ENCODE peak calls at places on chromosomes 13 and 19, in four cellular contexts. One of them, this sample, is unnamed.

GRCh38 chr19:47446534-47447469 is 24.9 kb downstream of the SLC8A2 start:
- DNase-seq in trophoblast cell: no peak
- DNase-seq in H9: peak; percentile 96
- DNase-seq in IMR-90: no peak
- DNase-seq in this sample: no peak

GRCh38 chr13:43665388-43665787 is 121.4 kb downstream of the ENOX1 start:
- DNase-seq in trophoblast cell: no peak
- DNase-seq in IMR-90: no peak
- DNase-seq in H9: no peak
- DNase-seq in this sample: no peak

GRCh38 chr19:49818691-49819331 is 722 bp downstream of the MED25 start:
- DNase-seq in trophoblast cell: no peak
- DNase-seq in H9: no peak
- DNase-seq in IMR-90: no peak
- DNase-seq in this sample: no peak

GRCh38 chr13:109818136-109818535 is 31.8 kb upstream of the IRS2 start:
- DNase-seq in trophoblast cell: no peak
- DNase-seq in IMR-90: no peak
- DNase-seq in H9: no peak
- DNase-seq in this sample: no peak

GRCh38 chr13:29918845-29919244 is 68.4 kb upstream of the UBL3 start:
- DNase-seq in trophoblast cell: peak; percentile 68
- DNase-seq in IMR-90: peak; percentile 92
- DNase-seq in H9: no peak
- DNase-seq in this sample: no peak

GRCh38 chr13:100646030-100646673 is 28.4 kb downstream of the TMTC4 start:
- DNase-seq in trophoblast cell: peak; percentile 47
- DNase-seq in IMR-90: peak; percentile 31
- DNase-seq in H9: no peak
- DNase-seq in this sample: no peak

GRCh38 chr13:30818323-30818960 is 83.1 kb downstream of the ALOX5AP start:
- DNase-seq in trophoblast cell: peak; percentile 8
- DNase-seq in IMR-90: peak; percentile 87
- DNase-seq in H9: no peak
- DNase-seq in this sample: no peak

GRCh38 chr13:105474983-105475382 is 1060.5 kb downstream of the EFNB2 start:
- DNase-seq in IMR-90: no peak
- DNase-seq in trophoblast cell: peak; percentile 86
- DNase-seq in H9: no peak
- DNase-seq in this sample: no peak

GRCh38 chr13:40206241-40207109 is 460.0 kb downstream of the FOXO1 start:
- DNase-seq in IMR-90: peak; percentile 7
- DNase-seq in H9: no peak
- DNase-seq in trophoblast cell: no peak
- DNase-seq in this sample: no peak

GRCh38 chr13:109401307-109401706 is 385.1 kb downstream of the IRS2 start:
- DNase-seq in IMR-90: no peak
- DNase-seq in H9: peak; percentile 50
- DNase-seq in trophoblast cell: no peak
- DNase-seq in this sample: no peak

GRCh38 chr13:95920485-95920884 is 132.7 kb downstream of the UGGT2 start:
- DNase-seq in H9: no peak
- DNase-seq in IMR-90: no peak
- DNase-seq in trophoblast cell: no peak
- DNase-seq in this sample: no peak

GRCh38 chr19:12773571-12773970 is 1.8 kb downstream of the HOOK2 start:
- DNase-seq in IMR-90: peak; percentile 35
- DNase-seq in trophoblast cell: no peak
- DNase-seq in H9: no peak
- DNase-seq in this sample: no peak

GRCh38 chr13:25001807-25002206 is 94.1 kb upstream of the PABPC3 start:
- DNase-seq in IMR-90: no peak
- DNase-seq in trophoblast cell: no peak
- DNase-seq in H9: no peak
- DNase-seq in this sample: no peak

GRCh38 chr19:5123646-5124045 is 154.7 kb downstream of the KDM4B start:
- DNase-seq in IMR-90: no peak
- DNase-seq in H9: peak; percentile 47
- DNase-seq in trophoblast cell: peak; percentile 9
- DNase-seq in this sample: no peak

GRCh38 chr19:4547303-4548237 is 7.7 kb upstream of the LRG1 start:
- DNase-seq in H9: no peak
- DNase-seq in IMR-90: no peak
- DNase-seq in trophoblast cell: peak; percentile 60
- DNase-seq in this sample: no peak

GRCh38 chr13:97125051-97125809 is 96.9 kb upstream of the MBNL2 start:
- DNase-seq in trophoblast cell: no peak
- DNase-seq in IMR-90: peak; percentile 74
- DNase-seq in H9: no peak
- DNase-seq in this sample: no peak

GRCh38 chr13:80006940-80007339 is 334.0 kb downstream of the SPRY2 start:
- DNase-seq in IMR-90: no peak
- DNase-seq in trophoblast cell: no peak
- DNase-seq in H9: no peak
- DNase-seq in this sample: no peak

GRCh38 chr19:6362351-6362801 is 1.0 kb downstream of the CLPP start:
- DNase-seq in H9: no peak
- DNase-seq in trophoblast cell: peak; percentile 6
- DNase-seq in IMR-90: no peak
- DNase-seq in this sample: no peak

GRCh38 chr19:14383556-14383897 is 2.3 kb downstream of the ADGRE5 start:
- DNase-seq in trophoblast cell: peak; percentile 34
- DNase-seq in H9: no peak
- DNase-seq in IMR-90: peak; percentile 39
- DNase-seq in this sample: no peak

GRCh38 chr13:89568276-89568675 is 1779.2 kb upstream of the MIR17HG start:
- DNase-seq in IMR-90: no peak
- DNase-seq in H9: no peak
- DNase-seq in trophoblast cell: no peak
- DNase-seq in this sample: no peak

GRCh38 chr13:111394211-111394922 is 73.9 kb downstream of the TEX29 start:
- DNase-seq in trophoblast cell: no peak
- DNase-seq in IMR-90: no peak
- DNase-seq in H9: no peak
- DNase-seq in this sample: no peak

GRCh38 chr19:3250675-3251074 is 26.2 kb downstream of the CELF5 start:
- DNase-seq in H9: no peak
- DNase-seq in IMR-90: no peak
- DNase-seq in trophoblast cell: peak; percentile 67
- DNase-seq in this sample: no peak

GRCh38 chr19:44059229-44059628 is 7.4 kb downstream of the ZNF223 start:
- DNase-seq in H9: no peak
- DNase-seq in trophoblast cell: no peak
- DNase-seq in IMR-90: no peak
- DNase-seq in this sample: no peak

GRCh38 chr19:54535601-54536000 is 33.0 kb downstream of the LAIR2 start:
- DNase-seq in H9: no peak
- DNase-seq in IMR-90: no peak
- DNase-seq in trophoblast cell: no peak
- DNase-seq in this sample: no peak

GRCh38 chr19:49427855-49428546 is 2.8 kb downstream of the GFY start:
- DNase-seq in H9: peak; percentile 89
- DNase-seq in trophoblast cell: peak; percentile 21
- DNase-seq in IMR-90: no peak
- DNase-seq in this sample: no peak

GRCh38 chr13:19179916-19180315 is 1.7 kb downstream of the TUBA3C start:
- DNase-seq in H9: no peak
- DNase-seq in IMR-90: no peak
- DNase-seq in trophoblast cell: no peak
- DNase-seq in this sample: no peak

GRCh38 chr19:11176466-11177193 is 20.7 kb downstream of the KANK2 start:
- DNase-seq in IMR-90: no peak
- DNase-seq in H9: no peak
- DNase-seq in trophoblast cell: no peak
- DNase-seq in this sample: no peak

GRCh38 chr19:31501427-31502195 is 152.4 kb upstream of the TSHZ3 start:
- DNase-seq in H9: no peak
- DNase-seq in IMR-90: no peak
- DNase-seq in trophoblast cell: no peak
- DNase-seq in this sample: no peak

GRCh38 chr19:42635233-42635539 is 40.5 kb upstream of the CEACAM8 start:
- DNase-seq in H9: no peak
- DNase-seq in trophoblast cell: no peak
- DNase-seq in IMR-90: no peak
- DNase-seq in this sample: no peak

GRCh38 chr13:93248627-93249047 is 22.0 kb downstream of the GPC6 start:
- DNase-seq in IMR-90: peak; percentile 35
- DNase-seq in H9: peak; percentile 60
- DNase-seq in trophoblast cell: no peak
- DNase-seq in this sample: peak; percentile 40

GRCh38 chr19:48798937-48799336 is 11.9 kb downstream of the BCAT2 start:
- DNase-seq in IMR-90: peak; percentile 14
- DNase-seq in H9: peak; percentile 83
- DNase-seq in trophoblast cell: no peak
- DNase-seq in this sample: no peak

GRCh38 chr19:50492303-50493052 is 15.8 kb upstream of the GARIN5A start:
- DNase-seq in IMR-90: no peak
- DNase-seq in H9: peak; percentile 39
- DNase-seq in trophoblast cell: no peak
- DNase-seq in this sample: no peak

GRCh38 chr13:78152415-78152814 is 233.8 kb upstream of the EDNRB start:
- DNase-seq in H9: no peak
- DNase-seq in trophoblast cell: no peak
- DNase-seq in IMR-90: no peak
- DNase-seq in this sample: no peak

GRCh38 chr13:33455291-33455690 is 169.7 kb upstream of the STARD13 start:
- DNase-seq in H9: no peak
- DNase-seq in IMR-90: no peak
- DNase-seq in trophoblast cell: no peak
- DNase-seq in this sample: no peak

GRCh38 chr13:61149333-61149730 is 266.3 kb downstream of the PCDH20 start:
- DNase-seq in trophoblast cell: no peak
- DNase-seq in IMR-90: no peak
- DNase-seq in H9: no peak
- DNase-seq in this sample: peak; percentile 31

GRCh38 chr19:17725422-17726078 is 6.3 kb downstream of the MAP1S start:
- DNase-seq in IMR-90: no peak
- DNase-seq in H9: peak; percentile 72
- DNase-seq in trophoblast cell: no peak
- DNase-seq in this sample: no peak
- H4K91ac ChIP-seq in IMR-90: no peak overlapping the region
- H4K91ac ChIP-seq in H9: no peak overlapping the region
- H4K91ac ChIP-seq in trophoblast cell: no peak overlapping the region
- H4K91ac ChIP-seq in this sample: no peak overlapping the region

DNA sequence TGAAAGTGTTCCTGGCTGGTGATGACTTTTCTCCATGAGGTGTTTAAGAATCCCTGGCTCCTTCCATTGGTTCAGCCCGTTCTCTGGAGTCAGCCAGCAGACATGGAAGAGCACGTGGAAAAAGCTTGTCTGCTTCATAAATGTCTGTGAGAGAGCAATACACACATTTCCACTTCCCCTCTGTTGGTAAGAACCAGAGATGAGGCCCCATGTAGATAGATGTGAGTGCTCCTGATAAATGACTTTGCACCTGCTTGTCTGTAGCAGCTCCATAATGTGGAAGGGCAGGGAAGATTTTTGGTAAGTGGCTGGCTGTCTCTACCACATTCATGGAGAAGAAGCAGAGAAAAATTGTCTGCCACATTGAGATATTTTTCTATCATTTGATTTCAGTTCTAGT is 325.8 kb downstream of the LMO7 start:
- DNase-seq in H9: no peak
- DNase-seq in trophoblast cell: no peak
- DNase-seq in IMR-90: no peak
- DNase-seq in this sample: no peak
- H4K91ac ChIP-seq in H9: no peak overlapping the region
- H4K91ac ChIP-seq in trophoblast cell: no peak overlapping the region
- H4K91ac ChIP-seq in IMR-90: no peak overlapping the region
- H4K91ac ChIP-seq in this sample: no peak overlapping the region

GRCh38 chr13:98816406-98816805 is 63.9 kb upstream of the SLC15A1 start:
- DNase-seq in IMR-90: no peak
- DNase-seq in H9: no peak
- DNase-seq in trophoblast cell: no peak
- DNase-seq in this sample: no peak
- H4K91ac ChIP-seq in IMR-90: no peak overlapping the region
- H4K91ac ChIP-seq in H9: no peak overlapping the region
- H4K91ac ChIP-seq in trophoblast cell: no peak overlapping the region
- H4K91ac ChIP-seq in this sample: no peak overlapping the region

DNA sequence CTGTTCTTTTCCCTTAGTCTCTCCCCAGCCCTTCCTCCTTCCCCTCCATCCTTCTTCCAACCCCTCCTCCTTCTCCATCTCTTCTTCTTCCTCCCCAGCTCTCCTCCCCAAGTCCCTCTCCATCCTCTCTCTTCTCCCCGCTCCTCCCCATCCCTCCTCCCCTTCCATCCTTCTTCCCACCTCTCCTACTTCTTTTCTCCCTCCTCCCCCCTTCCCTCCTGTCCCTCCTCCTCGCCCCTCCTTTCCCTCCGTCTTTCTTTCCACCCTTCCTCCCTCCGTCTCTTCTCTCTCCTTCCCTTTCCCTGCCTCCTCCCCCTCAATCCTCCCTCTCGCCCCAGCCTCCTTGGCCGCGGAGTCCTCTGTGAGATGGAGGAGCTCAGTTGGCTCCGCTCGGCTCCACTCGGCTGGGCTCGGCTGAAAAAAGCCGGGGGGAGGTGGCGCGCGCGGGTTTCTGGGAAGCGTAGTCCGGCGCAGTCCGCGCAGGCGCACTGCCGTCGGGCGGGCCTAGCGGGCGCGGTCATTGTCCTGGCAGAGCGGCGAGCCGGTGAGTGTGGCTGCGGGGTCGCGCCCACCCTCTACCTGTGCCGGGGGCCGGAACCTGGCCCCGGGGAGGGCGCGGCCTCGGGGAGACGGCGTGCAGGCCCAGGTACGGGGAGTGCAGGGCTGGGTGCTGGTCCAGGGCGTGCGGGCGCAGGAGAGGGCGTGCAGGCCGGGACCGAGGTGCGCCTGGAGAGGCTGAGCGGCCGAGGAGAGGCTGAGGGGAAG is at the start of gene ZNF71:
- DNase-seq in IMR-90: peak; percentile 78
- DNase-seq in trophoblast cell: peak; percentile 88
- DNase-seq in H9: peak; percentile 93
- DNase-seq in this sample: peak; percentile 87
- H4K91ac ChIP-seq in IMR-90: peak within 1 kb of the TSS; percentile 89
- H4K91ac ChIP-seq in trophoblast cell: peak within 1 kb of the TSS; percentile 57
- H4K91ac ChIP-seq in H9: no peak within 1 kb of the TSS
- H4K91ac ChIP-seq in this sample: peak within 1 kb of the TSS; percentile 82

GRCh38 chr13:114296902-114297301 is 15.5 kb downstream of the UPF3A start:
- DNase-seq in IMR-90: no peak
- DNase-seq in H9: no peak
- DNase-seq in trophoblast cell: no peak
- DNase-seq in this sample: no peak
- H4K91ac ChIP-seq in IMR-90: no peak overlapping the region
- H4K91ac ChIP-seq in H9: no peak overlapping the region
- H4K91ac ChIP-seq in trophoblast cell: no peak overlapping the region
- H4K91ac ChIP-seq in this sample: no peak overlapping the region

This sample was measured in neuronal stem cell.